ENCODE peak calls at places on chromosome 12, in five cellular contexts. N is upper lobe of left lung, W is pancreas, G is HepG2, K is OCI-LY7. A is an unnamed sample. For H3K9me3, the result is how much of the 10 kb centered on the place peaks cover.

GRCh38 chr12:107014050-107014449 is 27.1 kb upstream of the MTERF2 start:
- DNase-seq in G (peak), K (peak), N (peak), W (peak), A (peak)

GRCh38 chr12:87812711-87813110 is 216.5 kb downstream of the C12orf50 start:
- DNase-seq in K (no peak), G (no peak), W (no peak), N (no peak), A (no peak)

GRCh38 chr12:51458635-51459034 is 34.0 kb downstream of the SLC4A8 start:
- DNase-seq in W (no peak), G (no peak), K (no peak), N (no peak), A (no peak)

GRCh38 chr12:22746720-22747119 is 121.7 kb downstream of the ETNK1 start:
- DNase-seq in G (no peak), K (no peak), W (no peak), N (no peak), A (no peak)

GRCh38 chr12:5688226-5688625 is 256.3 kb downstream of the NTF3 start:
- DNase-seq in W (no peak), N (no peak), G (no peak), K (no peak), A (no peak)

GRCh38 chr12:109736552-109737108 is 23.0 kb downstream of the FAM222A start:
- DNase-seq in G (peak), N (peak), K (no peak), W (peak), A (no peak)

GRCh38 chr12:29782285-29782820 is 1.4 kb downstream of the TMTC1 start:
- DNase-seq in W (peak), K (no peak), G (no peak), N (no peak), A (peak)

GRCh38 chr12:51809193-51809592 is 39.3 kb downstream of the FIGNL2 start:
- DNase-seq in W (no peak), G (no peak), N (no peak), K (no peak), A (no peak)

GRCh38 chr12:45309826-45310626 is 94.1 kb downstream of the ANO6 start:
- DNase-seq in N (no peak), W (no peak), K (no peak), G (no peak), A (no peak)

GRCh38 chr12:111055181-111055880 is 135.0 kb upstream of the MYL2 start:
- DNase-seq in N (no peak), K (no peak), G (no peak), W (no peak), A (no peak)

GRCh38 chr12:13126494-13126893 is 23.0 kb upstream of the GSG1 start:
- DNase-seq in N (no peak), K (no peak), G (no peak), W (no peak), A (peak)

GRCh38 chr12:26188132-26188531 is 7.2 kb upstream of the SSPN start:
- DNase-seq in G (no peak), K (no peak), N (no peak), W (no peak), A (no peak)

GRCh38 chr12:5577741-5578140 is 145.8 kb downstream of the NTF3 start:
- DNase-seq in K (no peak), W (no peak), N (no peak), G (no peak), A (no peak)

GRCh38 chr12:10214131-10214876 is 1.6 kb downstream of the GABARAPL1 start:
- DNase-seq in K (no peak), N (no peak), G (no peak), W (no peak), A (no peak)

GRCh38 chr12:82627799-82628198 is 58.9 kb upstream of the TMTC2 start:
- DNase-seq in W (no peak), K (no peak), G (peak), N (no peak), A (no peak)

GRCh38 chr12:3600039-3600720 is 109.2 kb downstream of the PRMT8 start:
- DNase-seq in K (no peak), W (no peak), G (no peak), N (no peak), A (no peak)

GRCh38 chr12:82299617-82300016 is 58.6 kb downstream of the CCDC59 start:
- DNase-seq in K (no peak), G (no peak), W (no peak), N (no peak), A (no peak)

GRCh38 chr12:99746538-99746937 is 99.0 kb downstream of the GARIN6 start:
- DNase-seq in G (no peak), K (peak), N (no peak), W (no peak), A (no peak)

GRCh38 chr12:78671295-78671694 is 193.3 kb upstream of the SYT1 start:
- DNase-seq in K (no peak), N (no peak), G (no peak), W (no peak), A (no peak)

GRCh38 chr12:98424726-98425401 is 90.5 kb upstream of the TMPO start:
- DNase-seq in W (peak), K (peak), N (peak), G (peak), A (peak)

GRCh38 chr12:133080619-133081407 is at the start of gene ZNF140:
- DNase-seq in N (peak), G (peak), W (peak), K (peak), A (peak)
- H3K9me3 ChIP-seq in N (half or more), G (half or more), W (under half), K (half or more), A (half or more)

GRCh38 chr12:123942277-123942653 is 30.4 kb downstream of the CCDC92 start:
- DNase-seq in K (no peak), W (no peak), G (no peak), N (no peak), A (no peak)
- H3K27ac ChIP-seq in K (no peak), W (no peak), G (no peak), N (no peak), A (no peak)

GRCh38 chr12:34348836-34349672 is 326.8 kb downstream of the ALG10 start:
- DNase-seq in N (no peak), G (no peak), W (no peak), K (no peak), A (no peak)

GRCh38 chr12:34354239-34355200 is 332.2 kb downstream of the ALG10 start:
- DNase-seq in K (no peak), G (no peak), N (no peak), W (no peak), A (no peak)

GRCh38 chr12:34349673-34349961 is 327.3 kb downstream of the ALG10 start:
- DNase-seq in N (no peak), K (no peak), W (no peak), G (no peak), A (no peak)

GRCh38 chr12:34350092-34351041 is 328.1 kb downstream of the ALG10 start:
- DNase-seq in W (no peak), K (no peak), G (no peak), N (no peak), A (no peak)

DNA sequence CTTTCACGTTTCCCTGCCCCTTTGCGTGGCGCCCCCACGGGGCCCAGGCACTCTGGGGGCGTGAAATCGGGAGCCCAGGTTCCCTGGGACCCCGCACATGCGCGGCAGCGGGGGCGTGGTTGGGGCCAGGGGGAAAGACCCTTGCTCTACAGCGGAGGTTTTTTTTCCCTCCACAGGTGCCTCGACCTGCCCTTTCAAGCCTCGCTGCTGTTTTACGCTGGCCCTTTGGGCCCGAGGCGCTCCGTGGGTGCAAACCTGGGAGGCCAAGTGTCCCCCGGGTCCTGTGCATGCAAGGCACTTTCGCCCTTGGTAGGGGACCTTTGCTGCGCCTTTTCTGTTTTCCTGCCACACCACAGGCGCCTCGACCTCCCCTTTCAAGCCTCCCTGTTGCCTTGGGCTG is 329.8 kb downstream of the ALG10 start:
- DNase-seq in K (no peak), N (no peak), W (no peak), G (no peak), A (no peak)
- H3K9me3 ChIP-seq in K (under half), N (half or more), W (under half), G (under half), A (half or more)

GRCh38 chr12:70637686-70638085 is 457 bp upstream of the PTPRB start:
- DNase-seq in K (no peak), W (no peak), N (no peak), G (no peak), A (no peak)
- H3K27ac ChIP-seq in K (no peak), W (no peak), N (peak), G (no peak), A (no peak)

DNA sequence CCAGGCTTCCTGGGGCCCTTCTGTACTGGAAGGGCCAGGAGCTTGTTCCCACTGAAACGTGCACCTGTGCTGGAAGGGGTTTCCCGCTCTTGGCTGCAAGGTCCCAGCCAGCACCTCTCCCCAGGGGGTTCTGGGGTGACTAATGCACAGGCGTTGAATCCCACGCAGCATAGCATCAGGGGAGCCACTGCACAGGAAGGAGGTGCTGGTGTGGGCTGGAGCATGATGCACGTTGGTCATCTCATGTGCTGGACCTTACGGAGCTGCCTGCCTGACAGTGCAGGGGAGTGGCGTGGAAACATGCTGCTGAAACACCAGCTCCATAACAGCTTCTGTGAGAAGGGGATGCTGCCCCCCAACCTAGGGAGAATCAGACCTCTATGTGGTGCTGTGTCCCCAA is 623.0 kb downstream of the AACS start:
- DNase-seq in W (no peak), G (no peak), K (no peak), N (no peak), A (no peak)
- H3K9me3 ChIP-seq in W (under half), G (under half), K (under half), N (under half), A (under half)

GRCh38 chr12:75900781-75901254 is 130.8 kb downstream of the PHLDA1 start:
- DNase-seq in W (no peak), N (no peak), G (peak), K (no peak), A (no peak)
- H3K27ac ChIP-seq in W (no peak), N (no peak), G (peak), K (no peak), A (no peak)

DNA sequence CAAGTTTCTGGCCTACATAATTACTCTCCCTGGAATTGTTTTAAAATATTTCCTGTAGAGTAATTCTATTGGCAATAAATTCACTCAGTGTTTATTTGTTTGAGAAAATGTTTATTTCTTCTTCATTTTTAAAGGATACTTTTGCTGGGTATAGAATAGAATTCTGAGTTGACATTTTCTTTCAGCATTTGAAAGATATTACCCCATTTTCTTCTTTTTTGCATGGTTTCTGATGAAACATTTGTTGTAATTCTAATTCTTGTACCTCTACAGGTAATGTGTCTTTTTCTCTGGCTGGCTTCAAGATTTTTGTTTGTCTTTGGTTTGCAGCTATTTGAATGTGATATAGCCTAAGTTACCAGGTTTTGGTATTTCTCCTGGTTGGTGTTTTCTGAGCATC is 25.1 kb upstream of the ATF7IP start:
- DNase-seq in W (no peak), G (no peak), K (no peak), N (no peak), A (no peak)
- H3K9me3 ChIP-seq in W (under half), G (under half), K (under half), N (under half), A (under half)

A was measured in CD4-positive, CD25-positive, alpha-beta regulatory T cell.